ENCODE peak calls at places on chromosomes 3 and 15, in ten cellular contexts. H is HEK293T; W is activated T-cell treated with anti-CD3 and anti-CD28 coated beads for 1 hour; U is sigmoid colon; Y is HepG2; O is stimulated activated CD4-positive, alpha-beta T cell treated with anti-CD3 and anti-CD28 coated beads, Interleukin-4, amount 100 ng/mL, for 1 hour; Q is A172; Z is GOT3; N is left ventricle myocardium inferior; L is choroid plexus epithelial cell. K is an unnamed sample.

GRCh38 chr15:22979699-22980188 is 424 bp downstream of the CYFIP1 start:
- DNase-seq in N (no peak), O (no peak), Q (no peak), H (peak; percentile 15), U (peak; percentile 68), L (peak; percentile 33), Y (no peak), W (no peak), Z (no peak), K (no peak)

GRCh38 chr3:35486295-35486694 is 153.0 kb upstream of the ARPP21 start:
- DNase-seq in H (no peak), O (no peak), Z (no peak), N (no peak), W (no peak), Q (no peak), Y (peak; percentile 2), L (no peak), U (no peak), K (no peak)

GRCh38 chr15:67050062-67050461 is 15.3 kb upstream of the SMAD3 start:
- DNase-seq in H (no peak), Z (no peak), W (no peak), L (peak; percentile 64), Q (no peak), Y (no peak), O (no peak), U (peak; percentile 35), N (no peak), K (no peak)

GRCh38 chr15:76299786-76300185 is 11.5 kb downstream of the ETFA start:
- DNase-seq in Q (no peak), H (no peak), W (no peak), U (no peak), O (no peak), Y (no peak), L (no peak), N (no peak), Z (no peak), K (no peak)

GRCh38 chr3:188975612-188976314 is 196.0 kb upstream of the TPRG1 start:
- DNase-seq in Q (no peak), W (no peak), L (peak; percentile 24), U (no peak), Y (no peak), N (no peak), Z (no peak), H (no peak), O (no peak), K (peak; percentile 70)

GRCh38 chr3:197573048-197573767 is 17.4 kb upstream of the BDH1 start:
- DNase-seq in O (no peak), Q (no peak), Y (peak; percentile 94), L (no peak), W (no peak), H (no peak), U (no peak), Z (no peak), N (no peak), K (no peak)

GRCh38 chr3:157961665-157962064 is 144.6 kb downstream of the SHOX2 start:
- DNase-seq in Z (no peak), N (no peak), U (no peak), L (no peak), Y (no peak), W (no peak), O (no peak), H (no peak), Q (no peak), K (no peak)

GRCh38 chr3:4351164-4351855 is 48.1 kb downstream of the SETMAR start:
- DNase-seq in Z (no peak), W (peak; percentile 2), U (no peak), Y (no peak), H (no peak), N (no peak), O (peak; percentile 6), L (no peak), Q (peak; percentile 25), K (no peak)

GRCh38 chr3:148205945-148206845 is 491.5 kb upstream of the AGTR1 start:
- DNase-seq in O (no peak), Z (no peak), N (no peak), H (no peak), Y (no peak), Q (no peak), L (no peak), W (no peak), U (no peak), K (no peak)

GRCh38 chr3:128727485-128727884 is 1.5 kb downstream of the RAB7A start:
- DNase-seq in H (no peak), Z (no peak), L (no peak), U (no peak), Q (no peak), N (no peak), W (no peak), Y (no peak), O (no peak), K (no peak)

GRCh38 chr3:123104550-123104949 is 37.7 kb downstream of the PDIA5 start:
- DNase-seq in H (no peak), Y (no peak), O (no peak), U (no peak), W (no peak), L (peak; percentile 80), N (no peak), Z (no peak), Q (peak; percentile 86), K (no peak)

GRCh38 chr15:85329561-85330421 is 50.6 kb upstream of the AKAP13 start:
- DNase-seq in N (peak; percentile 47), Z (no peak), Y (no peak), O (no peak), U (no peak), Q (peak; percentile 65), L (peak; percentile 83), W (no peak), H (no peak), K (no peak)

GRCh38 chr15:72838311-72838731 is 54.8 kb upstream of the ADPGK start:
- DNase-seq in W (no peak), Y (no peak), H (no peak), N (no peak), O (no peak), Q (no peak), U (no peak), L (peak; percentile 68), Z (no peak), K (no peak)

GRCh38 chr15:41887893-41888292 is 6.0 kb downstream of the SPTBN5 start:
- DNase-seq in N (no peak), L (no peak), H (no peak), Q (no peak), O (no peak), Y (no peak), W (no peak), Z (no peak), U (no peak), K (no peak)

GRCh38 chr3:112605285-112605684 is 35.7 kb downstream of the CCDC80 start:
- DNase-seq in L (peak; percentile 99), Z (no peak), Q (peak; percentile 79), N (no peak), U (no peak), O (no peak), Y (no peak), W (no peak), H (no peak), K (peak; percentile 44)

GRCh38 chr15:35306361-35306981 is 221.4 kb upstream of the NANOGP8 start:
- DNase-seq in U (no peak), L (peak; percentile 59), Q (peak; percentile 88), Z (no peak), W (no peak), Y (no peak), N (no peak), O (no peak), H (no peak), K (no peak)